ENCODE peak calls at places on chromosomes 12 and 14, in seven cellular contexts. G is GM06990, D is cardiac muscle cell, L is psoas muscle, A is H9, X is uterus, M is neural progenitor cell. O is an unnamed sample. For H3K27me3, the result is how much of the 10 kb centered on the place peaks cover.

GRCh38 chr12:94616217-94616729 is 34.1 kb downstream of the TMCC3 start:
- DNase-seq in G (no peak), D (peak), L (peak), A (peak), X (no peak), M (peak), O (no peak)

GRCh38 chr14:90491221-90491867 is 94.5 kb downstream of the CALM1 start:
- DNase-seq in G (no peak), D (peak), L (peak), A (no peak), X (peak), M (no peak), O (no peak)

GRCh38 chr12:107670999-107671643 is 14.5 kb upstream of the PWP1 start:
- DNase-seq in G (peak), D (peak), L (no peak), A (peak), X (no peak), M (peak), O (peak)

GRCh38 chr12:44774815-44775411 is 101.2 kb downstream of the NELL2 start:
- DNase-seq in G (no peak), D (peak), L (no peak), A (peak), X (no peak), M (peak), O (no peak)

GRCh38 chr14:33035795-33036194 is 97.1 kb downstream of the NPAS3 start:
- DNase-seq in G (no peak), D (no peak), L (no peak), A (no peak), X (no peak), M (no peak), O (peak)

GRCh38 chr12:127479256-127479655 is 787.7 kb upstream of the TMEM132C start:
- DNase-seq in G (no peak), D (no peak), L (no peak), A (no peak), X (no peak), M (no peak), O (no peak)

GRCh38 chr12:75579552-75579951 is 68.1 kb upstream of the KRR1 start:
- DNase-seq in G (no peak), D (no peak), L (no peak), A (no peak), X (no peak), M (no peak), O (no peak)

GRCh38 chr12:64010069-64010686 is 165.7 kb downstream of the SRGAP1 start:
- DNase-seq in G (no peak), D (peak), L (no peak), A (no peak), X (no peak), M (no peak), O (no peak)

GRCh38 chr12:25427328-25428249 is 125.5 kb downstream of the LMNTD1 start:
- DNase-seq in G (no peak), D (no peak), L (no peak), A (no peak), X (no peak), M (no peak), O (no peak)

GRCh38 chr14:23544511-23545447 is 6.8 kb downstream of the ZFHX2 start:
- DNase-seq in G (no peak), D (peak), L (peak), A (peak), X (no peak), M (peak), O (no peak)

GRCh38 chr12:57593187-57593586 is 2.2 kb downstream of the PIP4K2C start:
- DNase-seq in G (no peak), D (no peak), L (no peak), A (no peak), X (no peak), M (no peak), O (no peak)

GRCh38 chr12:52587563-52587962 is 13.7 kb downstream of the KRT72 start:
- DNase-seq in G (no peak), D (no peak), L (no peak), A (peak), X (no peak), M (no peak), O (no peak)

GRCh38 chr14:72608391-72609204 is 285.3 kb downstream of the DPF3 start:
- DNase-seq in G (no peak), D (peak), L (no peak), A (no peak), X (no peak), M (no peak), O (no peak)

GRCh38 chr14:65065719-65066118 is 36.6 kb downstream of the MAX start:
- DNase-seq in G (no peak), D (no peak), L (no peak), A (no peak), X (no peak), M (no peak), O (no peak)

GRCh38 chr12:3421599-3421998 is 69.4 kb upstream of the PRMT8 start:
- DNase-seq in G (no peak), D (no peak), L (no peak), A (peak), X (no peak), M (no peak), O (no peak)

GRCh38 chr14:51901475-51902024 is 41.1 kb downstream of the GNG2 start:
- DNase-seq in G (no peak), D (no peak), L (no peak), A (no peak), X (no peak), M (no peak), O (no peak)

GRCh38 chr12:56298828-56299227 is 1.3 kb downstream of the CS start:
- DNase-seq in G (no peak), D (no peak), L (no peak), A (no peak), X (no peak), M (no peak), O (no peak)

GRCh38 chr12:30506411-30506810 is 189.3 kb downstream of the IPO8 start:
- DNase-seq in G (no peak), D (no peak), L (no peak), A (no peak), X (no peak), M (no peak), O (no peak)

GRCh38 chr12:68786929-68787328 is 21.0 kb upstream of the MDM2 start:
- DNase-seq in G (no peak), D (no peak), L (no peak), A (no peak), X (no peak), M (no peak), O (no peak)

GRCh38 chr12:53827306-53827705 is 75.5 kb upstream of the CISTR start:
- DNase-seq in G (no peak), D (no peak), L (no peak), A (no peak), X (no peak), M (no peak), O (no peak)

GRCh38 chr12:53820907-53821306 is 69.1 kb upstream of the CISTR start:
- DNase-seq in G (no peak), D (no peak), L (no peak), A (no peak), X (no peak), M (no peak), O (no peak)

GRCh38 chr12:53820503-53820902 is 68.7 kb upstream of the CISTR start:
- DNase-seq in G (no peak), D (peak), L (no peak), A (no peak), X (no peak), M (no peak), O (no peak)

GRCh38 chr12:53825246-53826081 is 73.7 kb upstream of the CISTR start:
- DNase-seq in G (no peak), D (no peak), L (no peak), A (no peak), X (no peak), M (no peak), O (no peak)

GRCh38 chr12:53824001-53824716 is 72.4 kb upstream of the CISTR start:
- DNase-seq in G (no peak), D (no peak), L (no peak), A (no peak), X (no peak), M (no peak), O (peak)
- H3K27me3 ChIP-seq in G (under half), D (under half), L (under half), A (under half), X (under half), M (half or more), O (under half)

DNA sequence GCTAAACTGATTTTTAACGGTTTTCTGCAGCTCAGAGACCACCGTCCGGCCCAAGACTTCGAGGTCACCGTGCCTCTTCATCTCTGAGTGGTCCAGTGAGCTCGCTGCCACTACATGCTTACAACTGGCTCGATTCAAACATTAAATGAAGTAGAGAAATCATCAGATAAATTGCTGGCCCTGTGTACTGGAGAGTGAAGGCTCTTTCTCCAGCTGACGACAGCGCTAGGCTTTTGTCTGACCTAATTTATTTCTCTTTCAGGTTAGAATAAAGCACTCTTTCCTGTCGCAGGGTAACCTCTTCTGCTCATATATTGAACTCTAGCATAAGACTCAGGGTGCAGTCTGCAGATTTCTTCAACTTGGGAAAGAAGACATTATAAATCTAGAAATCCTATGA is 6.4 kb downstream of the BCL11B start:
- DNase-seq in G (no peak), D (no peak), L (no peak), A (no peak), X (no peak), M (no peak), O (no peak)
- H3K27me3 ChIP-seq in G (under half), D (under half), L (under half), A (under half), X (under half), M (half or more), O (under half)

DNA sequence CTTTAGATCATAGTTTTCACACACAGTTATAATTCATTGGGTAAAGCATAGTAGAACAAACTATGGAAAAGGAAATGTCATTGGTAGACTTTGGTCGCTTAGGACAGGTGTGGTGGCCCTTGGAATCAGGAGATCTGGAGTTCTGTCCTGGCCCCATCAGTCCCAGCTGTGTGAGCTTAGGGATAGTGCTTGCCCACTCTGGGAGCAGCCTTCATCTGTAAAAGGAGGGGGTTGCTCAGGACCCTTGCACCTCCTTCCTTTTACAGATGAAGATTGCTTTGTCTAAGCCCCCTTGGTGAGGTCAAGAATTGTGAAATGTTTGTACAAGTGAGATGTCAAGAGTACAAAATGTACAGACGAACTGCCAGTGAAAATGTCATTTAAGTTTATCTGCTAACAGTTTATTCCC is 93.2 kb downstream of the BORCS5 start:
- DNase-seq in G (no peak), D (peak), L (no peak), A (no peak), X (no peak), M (no peak), O (no peak)
- H3K27me3 ChIP-seq in G (under half), D (under half), L (under half), A (under half), X (under half), M (under half), O (under half)

GRCh38 chr12:148676-149416 is 65.1 kb downstream of the SLC6A12 start:
- DNase-seq in G (no peak), D (no peak), L (no peak), A (no peak), X (no peak), M (no peak), O (no peak)

GRCh38 chr12:143964-144649 is 69.8 kb downstream of the SLC6A12 start:
- DNase-seq in G (no peak), D (no peak), L (no peak), A (no peak), X (no peak), M (peak), O (no peak)

GRCh38 chr12:147242-147641 is 66.7 kb downstream of the SLC6A12 start:
- DNase-seq in G (no peak), D (no peak), L (no peak), A (no peak), X (no peak), M (no peak), O (no peak)

GRCh38 chr12:144650-145284 is 69.2 kb downstream of the SLC6A12 start:
- DNase-seq in G (no peak), D (no peak), L (no peak), A (no peak), X (no peak), M (no peak), O (peak)

DNA sequence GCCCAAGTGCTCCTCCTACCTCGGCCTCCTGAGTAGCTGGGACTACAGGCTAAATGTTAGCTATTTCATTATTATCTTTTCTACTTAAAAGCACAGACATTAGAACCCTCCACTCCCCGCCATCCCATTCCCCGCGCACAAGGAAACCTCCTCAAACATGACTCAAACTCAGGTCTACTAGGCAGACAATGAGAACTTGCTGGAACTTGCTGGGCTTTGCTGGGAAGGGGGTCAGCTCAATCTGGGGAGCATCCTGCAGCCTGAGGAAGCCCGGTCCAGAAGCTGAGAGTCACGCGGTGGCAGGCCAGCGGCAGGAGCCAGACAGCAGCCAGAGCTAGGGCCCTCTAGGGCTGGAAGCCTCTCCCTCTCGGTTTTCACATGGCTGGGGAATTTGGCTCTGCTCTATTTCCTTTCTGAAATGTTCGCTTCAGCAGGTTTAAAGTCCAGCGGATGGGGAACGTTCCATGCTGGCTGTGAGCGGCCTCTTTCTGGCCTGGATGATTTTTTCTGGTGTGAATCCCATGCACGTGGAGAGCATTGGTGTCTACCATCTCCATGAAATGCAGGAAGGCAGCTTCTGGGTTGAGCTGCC is 68.5 kb downstream of the SLC6A12 start:
- DNase-seq in G (no peak), D (no peak), L (no peak), A (no peak), X (no peak), M (no peak), O (no peak)
- H3K27me3 ChIP-seq in G (under half), D (under half), L (under half), A (under half), X (under half), M (under half), O (under half)

GRCh38 chr14:93891756-93892504 is 35.2 kb upstream of the FAM181A start:
- DNase-seq in G (no peak), D (no peak), L (no peak), A (no peak), X (no peak), M (no peak), O (no peak)
- H3K27me3 ChIP-seq in G (under half), D (under half), L (under half), A (under half), X (under half), M (under half), O (under half)

GRCh38 chr14:60639677-60640076 is 9.6 kb downstream of the SIX1 start:
- DNase-seq in G (no peak), D (no peak), L (no peak), A (no peak), X (no peak), M (no peak), O (no peak)

GRCh38 chr14:60640859-60641721 is 8.2 kb downstream of the SIX1 start:
- DNase-seq in G (no peak), D (no peak), L (no peak), A (peak), X (no peak), M (peak), O (no peak)

GRCh38 chr14:60634153-60634552 is 15.1 kb downstream of the SIX1 start:
- DNase-seq in G (no peak), D (no peak), L (no peak), A (no peak), X (no peak), M (no peak), O (no peak)

GRCh38 chr14:60637138-60637489 is 12.2 kb downstream of the SIX1 start:
- DNase-seq in G (no peak), D (no peak), L (no peak), A (no peak), X (no peak), M (peak), O (no peak)

DNA sequence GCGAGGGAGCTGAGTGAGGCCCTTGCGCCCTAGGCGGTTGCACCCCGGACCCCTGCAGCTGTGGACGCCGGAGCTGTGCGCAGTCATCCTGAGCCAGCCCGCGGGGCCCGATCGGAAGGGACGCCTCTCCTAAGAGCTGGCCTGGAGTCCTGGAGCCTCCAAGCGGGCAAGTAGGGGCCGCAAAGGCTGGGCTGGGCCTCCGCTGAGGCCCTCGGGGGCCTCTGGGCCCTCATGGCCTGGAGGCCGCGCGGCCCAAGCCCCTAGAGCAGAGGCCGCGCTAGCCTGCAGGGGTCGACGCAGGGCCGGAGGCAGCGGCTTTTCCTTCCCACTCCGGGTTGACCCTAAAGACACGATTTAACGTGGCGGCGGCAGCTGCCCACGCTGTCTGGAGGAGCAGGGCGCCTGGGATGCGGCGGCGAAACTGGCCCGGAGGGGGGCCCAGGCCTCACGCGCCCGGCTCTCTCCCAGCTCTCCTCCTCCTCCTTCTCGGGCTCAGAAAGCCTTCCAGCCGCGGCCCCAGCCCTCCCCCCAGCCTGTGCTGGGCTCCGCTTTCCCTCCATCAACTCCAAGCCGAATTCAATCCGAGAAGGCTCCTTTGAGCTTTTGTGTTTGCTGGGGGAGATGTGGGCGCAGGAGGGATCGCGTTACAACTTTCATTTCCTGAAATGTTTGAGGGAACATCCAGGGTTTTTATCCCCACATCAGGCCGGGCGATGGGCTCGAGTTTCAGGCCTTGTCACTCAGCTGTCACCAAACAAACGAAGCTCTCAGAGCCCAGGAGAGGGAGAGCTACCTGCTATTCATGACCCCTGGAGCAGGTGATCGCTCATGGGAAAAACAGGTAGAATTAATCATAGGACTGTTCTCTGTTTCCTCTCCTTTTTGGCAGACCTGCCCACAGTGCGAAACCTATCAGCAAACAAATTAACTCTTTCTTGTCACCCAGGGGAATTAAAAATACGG is 11.5 kb downstream of the SIX1 start:
- DNase-seq in G (no peak), D (peak), L (peak), A (peak), X (no peak), M (peak), O (no peak)
- H3K27me3 ChIP-seq in G (under half), D (half or more), L (under half), A (under half), X (under half), M (half or more), O (under half)

GRCh38 chr14:105481886-105482454 is 4.7 kb upstream of the CRIP1 start:
- DNase-seq in G (peak), D (peak), L (peak), A (peak), X (peak), M (peak), O (peak)
- H3K27me3 ChIP-seq in G (under half), D (under half), L (under half), A (under half), X (under half), M (half or more), O (under half)

O was measured in MM.1S.